ENCODE peak calls at places on chromosomes 12 and 14, in five cellular contexts. B, V, J, R and W are unnamed samples.
A peak's percentile ranks its signal among the peaks of the same experiment; 100 is the strongest.

GRCh38 chr12:76874491-76875190 is 4.2 kb downstream of the CSRP2 start:
- DNase-seq in R (no peak), V (no peak), B (no peak), J (no peak), W (no peak)

GRCh38 chr14:49970474-49971147 is 77.7 kb downstream of the ARF6 start:
- DNase-seq in B (no peak), J (no peak), R (no peak), V (no peak), W (peak; percentile 93)

GRCh38 chr14:103730490-103731035 is 15.0 kb downstream of the ZFYVE21 start:
- DNase-seq in R (no peak), B (no peak), J (no peak), V (no peak), W (peak; percentile 98)

GRCh38 chr14:100193417-100194357 is 34.2 kb upstream of the DEGS2 start:
- DNase-seq in R (no peak), B (peak; percentile 31), V (no peak), J (no peak), W (peak; percentile 44)

GRCh38 chr14:30848449-30849240 is 25.7 kb upstream of the COCH start:
- DNase-seq in J (no peak), B (no peak), R (no peak), V (no peak), W (no peak)

GRCh38 chr12:10033783-10034381 is 3.4 kb downstream of the CLEC9A start:
- DNase-seq in J (no peak), V (no peak), B (no peak), R (no peak), W (peak; percentile 2)

GRCh38 chr12:64673490-64674169 is 63.3 kb downstream of the RASSF3 start:
- DNase-seq in R (no peak), B (peak; percentile 53), J (no peak), V (no peak), W (no peak)

GRCh38 chr12:98955284-98955683 is 310.2 kb downstream of the APAF1 start:
- DNase-seq in R (no peak), B (no peak), J (peak; percentile 27), V (peak; percentile 52), W (no peak)

GRCh38 chr12:132711169-132711843 is 664 bp downstream of the PGAM5 start:
- DNase-seq in V (no peak), J (no peak), R (no peak), B (no peak), W (peak; percentile 71)

GRCh38 chr12:55720071-55720564 is at the start of gene RDH5:
- DNase-seq in J (no peak), B (peak; percentile 84), R (no peak), V (peak; percentile 80), W (no peak)

DNA sequence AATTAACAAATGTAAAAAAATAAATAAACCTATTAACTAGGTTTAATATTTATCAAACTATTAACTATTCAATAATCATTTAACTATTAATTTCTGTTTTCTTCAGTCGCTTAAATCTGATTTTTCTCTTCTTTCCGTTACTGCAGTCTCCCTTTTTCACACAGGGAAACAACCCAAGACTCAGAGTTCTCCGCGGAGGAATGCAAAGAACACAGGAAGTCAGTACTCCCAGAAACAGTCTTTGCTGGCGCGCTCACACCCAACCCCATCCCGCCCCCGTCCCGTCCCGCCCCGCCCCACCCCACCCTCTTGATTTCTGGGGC is 355 bp upstream of the METTL17 start:
- DNase-seq in V (no peak), B (no peak), J (no peak), R (no peak), W (no peak)
- TF ChIP-seq POLR2A in V (no peak), B (no peak), J (no peak), R (no peak), W (no peak)

GRCh38 chr12:47821346-47821706 is 1.6 kb upstream of the HDAC7 start:
- DNase-seq in B (peak; percentile 43), V (no peak), R (no peak), J (no peak), W (no peak)

GRCh38 chr12:47818701-47819543 is 781 bp downstream of the HDAC7 start:
- DNase-seq in R (peak; percentile 50), J (no peak), V (peak; percentile 65), B (peak; percentile 65), W (peak; percentile 64)

GRCh38 chr12:47819544-47819901 is 180 bp downstream of the HDAC7 start:
- DNase-seq in R (no peak), V (no peak), B (no peak), J (no peak), W (no peak)

GRCh38 chr12:47820631-47821345 is 1.1 kb upstream of the HDAC7 start:
- DNase-seq in B (peak; percentile 96), R (peak; percentile 81), V (peak; percentile 91), J (peak; percentile 62), W (no peak)

DNA sequence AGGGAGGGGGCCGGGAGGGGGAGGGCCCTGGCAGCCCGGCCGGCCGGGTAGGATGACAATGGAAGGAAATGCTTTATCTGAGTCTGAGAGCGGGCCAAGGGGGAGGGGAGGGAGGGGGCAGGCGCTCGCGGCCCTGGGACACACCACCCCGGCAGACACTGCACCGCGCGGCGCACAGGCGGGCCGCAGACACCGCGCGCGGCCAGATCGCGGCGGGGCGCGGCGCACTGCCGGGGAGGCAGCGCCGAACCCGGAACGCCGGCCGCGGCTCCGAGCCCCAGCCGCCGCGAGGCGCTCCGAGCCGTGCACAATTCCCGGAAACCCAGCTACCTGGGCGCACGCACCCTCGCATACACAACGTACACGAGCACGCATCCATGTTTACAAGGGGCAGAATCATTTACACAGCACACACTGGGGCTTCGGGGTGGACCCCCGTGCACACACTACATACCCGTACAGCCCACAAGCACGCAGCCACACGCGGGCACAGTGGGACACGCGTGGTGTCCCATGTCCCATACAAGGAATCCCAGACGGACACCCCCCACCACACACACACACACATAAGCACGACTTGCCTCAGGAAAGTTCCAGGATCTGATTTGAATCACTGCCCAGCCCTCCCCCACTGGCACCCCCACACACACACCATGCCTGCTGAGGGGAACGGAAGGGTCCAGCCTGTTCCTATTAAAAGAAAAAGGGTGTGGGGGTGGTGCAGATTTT is at the start of gene HDAC7:
- DNase-seq in B (peak; percentile 92), V (peak; percentile 86), J (peak; percentile 24), R (peak; percentile 77), W (peak; percentile 87)
- TF ChIP-seq POLR2A in B (peak; percentile 86), V (peak; percentile 82), J (peak; percentile 68), R (peak; percentile 60), W (peak; percentile 62)

DNA sequence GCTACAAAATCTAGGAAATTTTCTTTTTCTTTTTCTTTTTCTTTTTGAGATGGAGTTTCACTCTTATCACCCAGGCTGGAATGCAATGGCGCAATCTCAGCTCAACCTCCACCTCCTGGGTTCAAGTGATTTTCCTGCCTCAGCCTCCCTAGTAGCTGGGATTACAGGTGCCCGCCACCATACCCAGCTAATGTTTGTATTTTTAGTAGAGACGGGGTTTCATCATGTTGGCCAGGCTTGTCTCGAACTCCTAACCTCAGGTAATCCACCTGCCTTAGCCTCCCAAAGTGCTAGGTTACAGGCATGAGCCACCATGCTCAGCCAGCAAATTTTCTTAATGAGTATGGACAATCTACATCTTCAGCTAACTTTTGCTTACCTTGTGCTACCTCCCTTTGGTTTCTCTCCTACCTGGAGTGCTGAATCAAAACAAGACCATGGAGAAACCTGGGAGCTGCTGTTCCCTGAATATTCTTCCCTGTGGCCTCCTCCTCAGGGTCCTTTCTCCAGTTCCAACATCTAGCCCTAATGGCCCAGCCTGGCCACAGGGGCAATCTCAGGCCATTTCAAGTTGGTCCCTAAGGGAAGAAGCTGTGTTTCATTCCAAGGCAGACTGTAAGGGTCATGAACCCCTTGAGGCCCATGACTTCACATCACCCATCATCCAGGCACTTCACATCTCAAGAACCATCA is 74.6 kb upstream of the EGLN3 start:
- DNase-seq in B (no peak), R (no peak), J (no peak), V (no peak), W (no peak)
- TF ChIP-seq POLR2A in B (no peak), R (no peak), J (no peak), V (no peak), W (no peak)

DNA sequence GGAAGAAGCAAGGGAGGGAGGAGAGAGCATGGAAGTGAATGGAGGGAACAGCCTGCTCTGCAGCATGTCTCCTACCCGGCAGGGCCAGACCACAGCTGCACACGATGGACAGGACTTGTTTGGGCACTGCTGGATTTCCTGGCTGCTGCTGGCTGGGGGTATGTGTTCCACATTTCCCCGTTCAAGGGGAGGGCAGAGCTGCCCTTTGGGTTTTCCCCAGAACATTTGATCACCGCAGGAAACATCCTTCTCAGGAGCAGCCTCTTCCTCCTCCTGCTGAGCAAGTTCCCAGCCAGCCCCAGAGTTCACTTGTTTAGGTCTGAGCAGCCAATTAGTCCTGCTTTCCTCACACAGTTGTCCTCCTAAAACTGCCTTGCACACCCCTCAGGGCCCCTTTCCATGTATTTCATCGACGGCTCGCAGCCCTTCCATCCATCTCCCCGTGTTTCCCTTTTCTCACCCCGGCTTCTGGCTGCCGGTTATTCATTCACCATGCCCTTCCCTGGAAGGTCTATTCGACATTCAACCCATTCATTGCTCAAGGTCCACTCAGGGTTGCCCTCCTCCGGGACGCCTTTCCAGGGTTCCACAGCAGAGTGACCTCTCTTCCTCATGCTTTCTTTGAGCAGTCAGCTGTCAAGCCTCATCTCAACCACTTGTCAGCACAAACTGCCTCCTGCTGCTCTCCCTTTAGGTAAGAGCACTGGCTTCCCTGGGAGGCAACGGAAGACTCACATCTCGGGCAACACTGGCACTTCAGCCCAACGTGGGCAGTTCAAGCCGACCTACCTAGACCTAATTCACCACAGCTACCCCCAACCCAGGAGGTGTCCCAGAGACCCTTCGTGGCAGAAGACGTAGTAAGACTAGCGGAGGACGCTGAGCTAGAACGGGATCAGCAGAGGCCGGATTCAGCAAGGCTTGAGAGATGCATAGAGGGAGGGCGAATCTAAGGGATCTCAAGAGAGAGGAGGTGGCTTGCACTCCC is 20.1 kb upstream of the ANO2 start:
- DNase-seq in J (no peak), B (no peak), V (no peak), R (no peak), W (no peak)
- TF ChIP-seq POLR2A in J (no peak), B (no peak), V (no peak), R (no peak), W (no peak)